ENCODE peak calls at places on chromosome 3, in seven cellular contexts. F, I, J, M, Z, G and E are unnamed samples.

GRCh38 chr3:46699846-46700523 is 1.2 kb upstream of the TMIE start:
- DNase-seq in J (no peak), M (no peak), I (peak), Z (peak), F (no peak), G (no peak), E (no peak)

GRCh38 chr3:13376091-13376490 is 44.0 kb downstream of the NUP210 start:
- DNase-seq in M (no peak), Z (no peak), I (no peak), J (no peak), F (no peak), G (no peak), E (no peak)

GRCh38 chr3:14082108-14082657 is 42.5 kb downstream of the CHCHD4 start:
- DNase-seq in G (no peak), J (no peak), M (no peak), F (peak), Z (no peak), I (no peak), E (no peak)

GRCh38 chr3:177211503-177212277 is 14.4 kb upstream of the TBL1XR1 start:
- DNase-seq in M (no peak), F (no peak), J (no peak), Z (peak), G (no peak), I (no peak), E (no peak)

GRCh38 chr3:171168551-171168950 is 142.0 kb upstream of the SLC2A2 start:
- DNase-seq in J (no peak), Z (no peak), M (no peak), I (no peak), F (no peak), G (no peak), E (no peak)

GRCh38 chr3:39637807-39638206 is 170.3 kb downstream of the MOBP start:
- DNase-seq in M (peak), Z (no peak), J (peak), I (no peak), G (no peak), F (no peak), E (no peak)

GRCh38 chr3:37729119-37729518 is 132.6 kb upstream of the CTDSPL start:
- DNase-seq in G (no peak), J (peak), Z (no peak), F (no peak), M (no peak), I (no peak), E (no peak)

GRCh38 chr3:147351301-147351700 is 55.0 kb downstream of the ZIC4 start:
- DNase-seq in M (no peak), G (peak), J (no peak), Z (no peak), F (no peak), I (no peak), E (no peak)

GRCh38 chr3:110414851-110415250 is 656.8 kb upstream of the NECTIN3 start:
- DNase-seq in G (no peak), F (no peak), J (peak), I (no peak), M (no peak), Z (no peak), E (no peak)

GRCh38 chr3:70108072-70108471 is 108.5 kb downstream of the SAMMSON start:
- DNase-seq in I (no peak), M (no peak), G (no peak), Z (no peak), J (no peak), F (no peak), E (peak)

GRCh38 chr3:172604895-172605646 is 81.8 kb upstream of the TNFSF10 start:
- DNase-seq in J (no peak), I (no peak), M (no peak), Z (no peak), G (no peak), F (no peak), E (no peak)

GRCh38 chr3:16658004-16658932 is 53.0 kb upstream of the DAZL start:
- DNase-seq in Z (no peak), F (no peak), M (peak), I (no peak), G (no peak), J (no peak), E (peak)